ENCODE peak calls at places on chromosomes 3 and 15, in nine cellular contexts. L, S, C, D, P, A, Q, W and B are unnamed samples.

GRCh38 chr3:189586941-189587687 is 44.1 kb upstream of the TP63 start:
- DNase-seq in L (no peak), S (no peak), C (no peak), D (no peak), P (no peak), A (no peak), Q (no peak), W (no peak), B (no peak)

GRCh38 chr3:79490165-79491028 is 277.4 kb downstream of the ROBO1 start:
- DNase-seq in L (peak), S (no peak), C (peak), D (no peak), P (no peak), A (peak), Q (no peak), W (peak), B (peak)

GRCh38 chr15:47607750-47608149 is 109.6 kb upstream of the SEMA6D start:
- DNase-seq in L (no peak), S (no peak), C (no peak), D (no peak), P (no peak), A (no peak), Q (no peak), W (no peak), B (peak)

GRCh38 chr15:75235051-75235673 is 23.0 kb upstream of the GOLGA6C start:
- DNase-seq in L (no peak), S (no peak), C (no peak), D (no peak), P (no peak), A (no peak), Q (no peak), W (no peak), B (no peak)

GRCh38 chr3:144275005-144275404 is 303.4 kb downstream of the DIPK2A start:
- DNase-seq in L (no peak), S (no peak), C (no peak), D (no peak), P (no peak), A (no peak), Q (no peak), W (no peak), B (no peak)

GRCh38 chr15:85973584-85974347 is 105.9 kb upstream of the AGBL1 start:
- DNase-seq in L (no peak), S (no peak), C (no peak), D (no peak), P (no peak), A (no peak), Q (no peak), W (no peak), B (no peak)

GRCh38 chr3:140629351-140630137 is 48.3 kb upstream of the TRIM42 start:
- DNase-seq in L (no peak), S (no peak), C (no peak), D (no peak), P (peak), A (peak), Q (no peak), W (no peak), B (peak)

GRCh38 chr15:78047631-78048409 is 29.7 kb downstream of the TBC1D2B start:
- DNase-seq in L (no peak), S (no peak), C (peak), D (no peak), P (no peak), A (no peak), Q (no peak), W (no peak), B (no peak)

GRCh38 chr15:39135989-39136388 is 444.9 kb upstream of the THBS1 start:
- DNase-seq in L (no peak), S (no peak), C (no peak), D (no peak), P (no peak), A (peak), Q (no peak), W (no peak), B (peak)

GRCh38 chr3:107235923-107236315 is 141.3 kb upstream of the CCDC54 start:
- DNase-seq in L (peak), S (no peak), C (no peak), D (no peak), P (peak), A (peak), Q (peak), W (peak), B (peak)

GRCh38 chr3:135513106-135514063 is 452.1 kb upstream of the PPP2R3A start:
- DNase-seq in L (no peak), S (no peak), C (no peak), D (no peak), P (no peak), A (peak), Q (no peak), W (no peak), B (no peak)

GRCh38 chr3:145815707-145816413 is 345.1 kb downstream of the PLOD2 start:
- DNase-seq in L (no peak), S (no peak), C (no peak), D (no peak), P (no peak), A (no peak), Q (no peak), W (no peak), B (no peak)

GRCh38 chr15:27481768-27482167 is 510.8 kb downstream of the GABRG3 start:
- DNase-seq in L (no peak), S (no peak), C (no peak), D (no peak), P (no peak), A (no peak), Q (no peak), W (no peak), B (no peak)

GRCh38 chr15:58355352-58355964 is 76.3 kb upstream of the LIPC start:
- DNase-seq in L (no peak), S (no peak), C (no peak), D (no peak), P (no peak), A (no peak), Q (no peak), W (no peak), B (no peak)

GRCh38 chr3:70982700-70983140 is 600.8 kb downstream of the FOXP1 start:
- DNase-seq in L (peak), S (no peak), C (peak), D (no peak), P (peak), A (peak), Q (no peak), W (peak), B (peak)

GRCh38 chr3:188272481-188273372 is 118.8 kb downstream of the LPP start:
- DNase-seq in L (no peak), S (no peak), C (no peak), D (no peak), P (no peak), A (peak), Q (no peak), W (no peak), B (no peak)

GRCh38 chr3:48247401-48247807 is 6.5 kb downstream of the ZNF589 start:
- DNase-seq in L (no peak), S (no peak), C (no peak), D (no peak), P (no peak), A (peak), Q (no peak), W (no peak), B (no peak)

GRCh38 chr15:91857772-91858171 is 4.3 kb downstream of the SLCO3A1 start:
- DNase-seq in L (no peak), S (no peak), C (no peak), D (no peak), P (no peak), A (no peak), Q (no peak), W (no peak), B (no peak)

GRCh38 chr3:113668015-113668414 is 28.4 kb downstream of the USF3 start:
- DNase-seq in L (no peak), S (no peak), C (no peak), D (no peak), P (no peak), A (peak), Q (peak), W (no peak), B (peak)

GRCh38 chr15:100124936-100125626 is 216.7 kb downstream of the ADAMTS17 start:
- DNase-seq in L (no peak), S (no peak), C (no peak), D (no peak), P (no peak), A (no peak), Q (no peak), W (no peak), B (no peak)

GRCh38 chr3:4680881-4681300 is 187.7 kb downstream of the ITPR1 start:
- DNase-seq in L (no peak), S (no peak), C (no peak), D (no peak), P (peak), A (no peak), Q (no peak), W (no peak), B (no peak)

GRCh38 chr15:29220852-29221251 is 48.8 kb downstream of the NSMCE3 start:
- DNase-seq in L (no peak), S (no peak), C (no peak), D (no peak), P (no peak), A (no peak), Q (no peak), W (no peak), B (no peak)

GRCh38 chr3:185807455-185808068 is 17.3 kb downstream of the IGF2BP2 start:
- DNase-seq in L (no peak), S (no peak), C (no peak), D (no peak), P (peak), A (peak), Q (no peak), W (no peak), B (peak)

GRCh38 chr15:51842852-51843737 is 13.6 kb downstream of the TMOD3 start:
- DNase-seq in L (no peak), S (no peak), C (no peak), D (no peak), P (peak), A (peak), Q (peak), W (no peak), B (no peak)

GRCh38 chr3:12705374-12705926 is 41.5 kb upstream of the RAF1 start:
- DNase-seq in L (no peak), S (no peak), C (no peak), D (no peak), P (no peak), A (no peak), Q (no peak), W (no peak), B (no peak)

GRCh38 chr15:70726753-70727152 is 36.6 kb downstream of the UACA start:
- DNase-seq in L (no peak), S (no peak), C (no peak), D (no peak), P (peak), A (no peak), Q (no peak), W (no peak), B (no peak)

GRCh38 chr3:84538597-84538996 is 420.2 kb upstream of the CADM2 start:
- DNase-seq in L (no peak), S (no peak), C (no peak), D (no peak), P (no peak), A (no peak), Q (no peak), W (no peak), B (no peak)

GRCh38 chr3:18987070-18987469 is 161.2 kb upstream of the KCNH8 start:
- DNase-seq in L (no peak), S (no peak), C (no peak), D (no peak), P (no peak), A (no peak), Q (no peak), W (no peak), B (no peak)

GRCh38 chr15:50182233-50183013 is 427 bp downstream of the SLC27A2 start:
- DNase-seq in L (no peak), S (peak), C (peak), D (peak), P (no peak), A (peak), Q (peak), W (no peak), B (no peak)

GRCh38 chr3:87575538-87575937 is 299.2 kb upstream of the POU1F1 start:
- DNase-seq in L (no peak), S (no peak), C (no peak), D (no peak), P (no peak), A (no peak), Q (no peak), W (no peak), B (no peak)

GRCh38 chr3:43288366-43288765 is 2.0 kb downstream of the SNRK start:
- DNase-seq in L (no peak), S (no peak), C (no peak), D (no peak), P (peak), A (no peak), Q (peak), W (no peak), B (no peak)

GRCh38 chr15:89430530-89431341 is 65.6 kb downstream of the RHCG start:
- DNase-seq in L (peak), S (peak), C (peak), D (peak), P (peak), A (peak), Q (peak), W (peak), B (peak)

GRCh38 chr15:27694506-27695077 is 404.5 kb downstream of the OCA2 start:
- DNase-seq in L (no peak), S (no peak), C (no peak), D (no peak), P (no peak), A (no peak), Q (no peak), W (no peak), B (no peak)

GRCh38 chr3:123789760-123790159 is 94.4 kb downstream of the MYLK start:
- DNase-seq in L (no peak), S (no peak), C (no peak), D (no peak), P (peak), A (no peak), Q (no peak), W (no peak), B (no peak)